ENCODE peak calls at places on chromosomes 13 and 19, in five cellular contexts. One of them, this sample, is unnamed. For H3K4me1 and H3K27me3, the result is how much of the 10 kb centered on the place peaks cover.

GRCh38 chr13:29707876-29708543 is 112.5 kb upstream of the SLC7A1 start:
- DNase-seq in gastrocnemius medialis: no peak
- DNase-seq in tibial nerve: no peak
- DNase-seq in CD4-positive, alpha-beta memory T cell: no peak
- DNase-seq in right lobe of liver: peak
- DNase-seq in this sample: no peak

GRCh38 chr13:83150616-83151307 is 731.5 kb downstream of the SLITRK1 start:
- DNase-seq in tibial nerve: no peak
- DNase-seq in gastrocnemius medialis: no peak
- DNase-seq in right lobe of liver: no peak
- DNase-seq in CD4-positive, alpha-beta memory T cell: no peak
- DNase-seq in this sample: no peak

GRCh38 chr13:60620611-60621395 is 223.8 kb downstream of the TDRD3 start:
- DNase-seq in right lobe of liver: no peak
- DNase-seq in gastrocnemius medialis: no peak
- DNase-seq in tibial nerve: no peak
- DNase-seq in CD4-positive, alpha-beta memory T cell: no peak
- DNase-seq in this sample: no peak

GRCh38 chr19:5889288-5889971 is 14.2 kb downstream of the NDUFA11 start:
- DNase-seq in right lobe of liver: no peak
- DNase-seq in tibial nerve: no peak
- DNase-seq in CD4-positive, alpha-beta memory T cell: no peak
- DNase-seq in gastrocnemius medialis: no peak
- DNase-seq in this sample: no peak

GRCh38 chr19:33273065-33273736 is 29.1 kb downstream of the CEBPA start:
- DNase-seq in gastrocnemius medialis: no peak
- DNase-seq in right lobe of liver: no peak
- DNase-seq in tibial nerve: no peak
- DNase-seq in CD4-positive, alpha-beta memory T cell: no peak
- DNase-seq in this sample: no peak

GRCh38 chr13:110984392-110984791 is 69.5 kb upstream of the ANKRD10 start:
- DNase-seq in tibial nerve: no peak
- DNase-seq in CD4-positive, alpha-beta memory T cell: no peak
- DNase-seq in right lobe of liver: no peak
- DNase-seq in gastrocnemius medialis: no peak
- DNase-seq in this sample: no peak

GRCh38 chr19:2631213-2631821 is 71.2 kb downstream of the GNG7 start:
- DNase-seq in gastrocnemius medialis: no peak
- DNase-seq in CD4-positive, alpha-beta memory T cell: peak
- DNase-seq in tibial nerve: no peak
- DNase-seq in right lobe of liver: no peak
- DNase-seq in this sample: no peak

GRCh38 chr19:54191671-54192453 is 754 bp downstream of the TSEN34 start:
- DNase-seq in tibial nerve: no peak
- DNase-seq in gastrocnemius medialis: no peak
- DNase-seq in right lobe of liver: no peak
- DNase-seq in CD4-positive, alpha-beta memory T cell: peak
- DNase-seq in this sample: no peak

GRCh38 chr19:54312436-54313362 is at the start of gene LILRA5:
- DNase-seq in gastrocnemius medialis: peak
- DNase-seq in tibial nerve: peak
- DNase-seq in CD4-positive, alpha-beta memory T cell: no peak
- DNase-seq in right lobe of liver: no peak
- DNase-seq in this sample: no peak

DNA sequence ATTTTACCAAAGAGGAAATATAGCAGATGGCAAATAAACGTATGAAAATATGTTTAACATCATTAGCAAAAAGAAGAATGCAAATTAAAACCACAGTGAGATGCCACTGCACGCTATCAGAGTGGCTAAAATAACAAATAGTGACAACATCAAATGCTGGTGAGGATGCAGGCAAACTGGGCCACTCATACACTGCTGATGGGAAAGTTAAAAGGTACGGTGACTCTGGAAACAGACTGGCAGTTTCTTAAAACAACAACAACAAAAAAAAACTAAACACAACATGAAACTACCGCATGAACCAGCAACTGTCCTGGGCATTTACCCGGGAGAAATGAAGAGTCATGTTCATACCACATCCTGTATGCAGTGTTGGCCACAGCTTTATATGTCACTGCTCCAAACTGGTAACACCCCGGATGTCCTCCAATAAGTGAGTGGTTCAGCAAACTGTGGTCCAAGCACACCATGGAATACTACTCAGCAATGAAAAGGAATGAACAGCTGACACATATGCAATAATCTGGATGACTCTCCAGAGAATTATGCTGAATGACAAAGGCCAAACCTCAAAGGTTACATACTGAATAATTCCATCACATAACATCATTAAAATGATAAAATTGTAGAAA is 22.3 kb downstream of the EPS15L1 start:
- DNase-seq in tibial nerve: no peak
- DNase-seq in gastrocnemius medialis: no peak
- DNase-seq in right lobe of liver: no peak
- DNase-seq in CD4-positive, alpha-beta memory T cell: peak
- DNase-seq in this sample: no peak
- H3K4me1 ChIP-seq in tibial nerve: under half
- H3K4me1 ChIP-seq in gastrocnemius medialis: half or more
- H3K4me1 ChIP-seq in right lobe of liver: under half
- H3K4me1 ChIP-seq in CD4-positive, alpha-beta memory T cell: under half
- H3K4me1 ChIP-seq in this sample: under half

DNA sequence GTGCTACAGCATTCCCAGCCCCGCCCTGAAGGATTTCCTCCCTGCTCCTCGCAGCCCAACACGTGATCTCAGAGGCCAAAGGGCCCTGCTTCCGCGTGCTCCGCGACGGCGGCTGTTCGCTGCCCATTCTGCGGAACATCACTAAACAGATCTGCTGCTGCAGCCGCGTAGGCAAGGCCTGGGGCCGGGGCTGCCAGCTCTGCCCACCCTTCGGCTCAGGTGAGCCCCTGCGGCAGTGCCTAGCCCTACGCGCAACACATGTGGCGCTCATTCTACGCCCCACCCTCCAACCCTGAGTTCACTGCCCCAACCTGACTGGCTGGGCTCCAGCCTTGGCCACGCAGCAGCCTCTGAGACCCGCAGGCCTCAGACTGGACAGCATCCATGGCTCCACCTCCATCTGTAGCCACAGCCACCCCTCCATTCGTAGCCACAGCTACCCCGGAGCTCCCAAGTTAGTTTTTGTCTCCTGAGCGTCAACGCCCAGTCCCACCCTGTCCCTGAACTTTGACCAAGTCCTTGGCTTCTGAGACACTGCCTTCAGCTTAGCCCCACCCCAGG is 6.2 kb downstream of the LTBP4 start:
- DNase-seq in tibial nerve: no peak
- DNase-seq in gastrocnemius medialis: no peak
- DNase-seq in right lobe of liver: no peak
- DNase-seq in CD4-positive, alpha-beta memory T cell: no peak
- DNase-seq in this sample: no peak
- H3K27me3 ChIP-seq in tibial nerve: under half
- H3K27me3 ChIP-seq in gastrocnemius medialis: under half
- H3K27me3 ChIP-seq in right lobe of liver: under half
- H3K27me3 ChIP-seq in CD4-positive, alpha-beta memory T cell: under half
- H3K27me3 ChIP-seq in this sample: under half

DNA sequence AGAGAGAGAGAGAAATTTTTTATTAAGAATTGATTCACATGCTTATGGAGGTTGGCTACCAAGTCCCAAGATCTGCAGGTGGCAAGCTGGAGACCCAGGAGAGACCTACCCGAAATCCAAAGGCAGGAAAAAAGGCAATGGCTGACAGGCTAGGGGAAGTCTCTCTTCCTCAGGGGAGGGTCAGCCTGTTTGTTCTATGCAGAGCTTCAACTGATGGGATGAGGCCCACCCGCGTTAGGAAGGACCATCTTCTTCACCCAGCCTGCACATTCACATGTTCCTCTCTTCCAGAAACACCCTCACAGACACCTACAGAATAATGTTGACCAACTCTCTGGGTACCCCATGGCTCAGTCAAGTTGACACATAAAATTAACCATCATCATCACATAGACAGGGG is 65.3 kb upstream of the SERP2 start:
- DNase-seq in gastrocnemius medialis: no peak
- DNase-seq in CD4-positive, alpha-beta memory T cell: no peak
- DNase-seq in right lobe of liver: no peak
- DNase-seq in tibial nerve: no peak
- DNase-seq in this sample: no peak
- H3K4me1 ChIP-seq in gastrocnemius medialis: under half
- H3K4me1 ChIP-seq in CD4-positive, alpha-beta memory T cell: under half
- H3K4me1 ChIP-seq in right lobe of liver: under half
- H3K4me1 ChIP-seq in tibial nerve: under half
- H3K4me1 ChIP-seq in this sample: under half

GRCh38 chr13:21675095-21676007 is 4.5 kb downstream of the FGF9 start:
- DNase-seq in CD4-positive, alpha-beta memory T cell: peak
- DNase-seq in right lobe of liver: no peak
- DNase-seq in tibial nerve: no peak
- DNase-seq in gastrocnemius medialis: no peak
- DNase-seq in this sample: no peak

GRCh38 chr13:21676611-21677021 is 5.7 kb downstream of the FGF9 start:
- DNase-seq in gastrocnemius medialis: no peak
- DNase-seq in right lobe of liver: no peak
- DNase-seq in CD4-positive, alpha-beta memory T cell: no peak
- DNase-seq in tibial nerve: no peak
- DNase-seq in this sample: no peak

GRCh38 chr13:21674271-21675009 is 3.6 kb downstream of the FGF9 start:
- DNase-seq in tibial nerve: no peak
- DNase-seq in gastrocnemius medialis: no peak
- DNase-seq in CD4-positive, alpha-beta memory T cell: no peak
- DNase-seq in right lobe of liver: no peak
- DNase-seq in this sample: no peak

GRCh38 chr13:21673592-21674270 is 2.9 kb downstream of the FGF9 start:
- DNase-seq in gastrocnemius medialis: no peak
- DNase-seq in tibial nerve: no peak
- DNase-seq in right lobe of liver: peak
- DNase-seq in CD4-positive, alpha-beta memory T cell: peak
- DNase-seq in this sample: no peak

DNA sequence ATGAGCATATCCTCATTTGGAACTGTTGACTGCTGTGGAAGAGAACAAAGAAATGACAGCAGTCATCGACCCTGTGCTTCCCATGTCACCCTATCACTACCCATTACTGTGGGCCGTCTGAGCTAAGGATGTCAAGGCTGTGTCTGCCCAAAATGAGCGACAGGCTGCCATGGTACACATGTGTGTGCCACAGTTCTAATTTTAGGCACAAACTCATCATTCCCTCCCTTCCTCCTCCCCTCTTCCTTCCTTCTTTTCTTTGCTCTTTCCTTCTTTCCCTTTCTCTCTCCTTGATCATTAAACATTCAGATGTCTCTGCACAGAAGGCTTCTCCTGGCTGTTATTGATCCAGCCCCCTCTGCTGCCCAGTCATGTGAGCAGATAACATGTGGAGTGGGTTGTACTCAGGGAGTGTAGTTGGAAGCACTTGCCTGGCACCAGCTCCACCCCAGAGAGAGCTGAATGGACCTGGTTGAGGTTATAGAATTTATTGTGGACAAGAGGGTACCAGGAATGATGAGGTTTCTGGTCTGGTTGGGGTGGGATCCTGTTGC is 6.3 kb downstream of the FGF9 start:
- DNase-seq in right lobe of liver: no peak
- DNase-seq in gastrocnemius medialis: no peak
- DNase-seq in tibial nerve: no peak
- DNase-seq in CD4-positive, alpha-beta memory T cell: no peak
- DNase-seq in this sample: no peak
- H3K27me3 ChIP-seq in right lobe of liver: under half
- H3K27me3 ChIP-seq in gastrocnemius medialis: under half
- H3K27me3 ChIP-seq in tibial nerve: under half
- H3K27me3 ChIP-seq in CD4-positive, alpha-beta memory T cell: under half
- H3K27me3 ChIP-seq in this sample: under half

GRCh38 chr19:19526581-19527370 is 1.9 kb upstream of the YJEFN3 start:
- DNase-seq in gastrocnemius medialis: no peak
- DNase-seq in CD4-positive, alpha-beta memory T cell: no peak
- DNase-seq in tibial nerve: no peak
- DNase-seq in right lobe of liver: no peak
- DNase-seq in this sample: no peak
- H3K4me1 ChIP-seq in gastrocnemius medialis: under half
- H3K4me1 ChIP-seq in CD4-positive, alpha-beta memory T cell: under half
- H3K4me1 ChIP-seq in tibial nerve: under half
- H3K4me1 ChIP-seq in right lobe of liver: under half
- H3K4me1 ChIP-seq in this sample: under half

GRCh38 chr19:40737102-40737644 is 13.1 kb downstream of the ACTMAP start:
- DNase-seq in gastrocnemius medialis: no peak
- DNase-seq in right lobe of liver: no peak
- DNase-seq in CD4-positive, alpha-beta memory T cell: no peak
- DNase-seq in tibial nerve: no peak
- DNase-seq in this sample: no peak
- H3K27me3 ChIP-seq in gastrocnemius medialis: under half
- H3K27me3 ChIP-seq in right lobe of liver: under half
- H3K27me3 ChIP-seq in CD4-positive, alpha-beta memory T cell: under half
- H3K27me3 ChIP-seq in tibial nerve: under half
- H3K27me3 ChIP-seq in this sample: under half

GRCh38 chr19:16626796-16627193 is 1.2 kb downstream of the MED26 start:
- DNase-seq in CD4-positive, alpha-beta memory T cell: no peak
- DNase-seq in gastrocnemius medialis: no peak
- DNase-seq in tibial nerve: no peak
- DNase-seq in right lobe of liver: no peak
- DNase-seq in this sample: no peak

GRCh38 chr19:16623576-16623975 is 4.4 kb downstream of the MED26 start:
- DNase-seq in gastrocnemius medialis: no peak
- DNase-seq in CD4-positive, alpha-beta memory T cell: no peak
- DNase-seq in right lobe of liver: no peak
- DNase-seq in tibial nerve: no peak
- DNase-seq in this sample: no peak

GRCh38 chr19:16625183-16625958 is 2.6 kb downstream of the MED26 start:
- DNase-seq in CD4-positive, alpha-beta memory T cell: no peak
- DNase-seq in gastrocnemius medialis: no peak
- DNase-seq in right lobe of liver: no peak
- DNase-seq in tibial nerve: no peak
- DNase-seq in this sample: no peak

GRCh38 chr19:16623066-16623465 is 4.9 kb downstream of the MED26 start:
- DNase-seq in CD4-positive, alpha-beta memory T cell: no peak
- DNase-seq in right lobe of liver: no peak
- DNase-seq in tibial nerve: no peak
- DNase-seq in gastrocnemius medialis: no peak
- DNase-seq in this sample: no peak

DNA sequence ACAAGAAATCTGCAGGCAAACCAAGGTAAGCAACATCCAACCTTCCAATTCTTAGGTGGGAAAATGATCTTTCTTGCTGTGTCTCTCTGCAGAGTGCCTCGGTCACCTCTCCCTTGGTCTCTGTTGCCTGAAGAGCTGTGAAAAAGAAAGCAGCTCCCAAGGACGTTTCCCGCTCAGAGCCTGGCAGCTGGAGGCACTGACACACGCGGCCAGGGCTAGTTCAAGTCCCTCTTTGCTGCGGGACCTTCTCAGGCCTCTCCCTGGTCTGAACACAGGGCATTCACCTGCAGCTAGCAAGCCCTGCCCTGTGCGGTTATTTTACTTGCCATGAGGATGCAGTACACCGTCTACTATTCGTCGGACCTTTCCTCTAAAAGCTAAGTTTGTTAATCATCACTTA is 3.8 kb downstream of the MED26 start:
- DNase-seq in tibial nerve: no peak
- DNase-seq in right lobe of liver: no peak
- DNase-seq in gastrocnemius medialis: no peak
- DNase-seq in CD4-positive, alpha-beta memory T cell: no peak
- DNase-seq in this sample: no peak
- H3K4me1 ChIP-seq in tibial nerve: under half
- H3K4me1 ChIP-seq in right lobe of liver: under half
- H3K4me1 ChIP-seq in gastrocnemius medialis: half or more
- H3K4me1 ChIP-seq in CD4-positive, alpha-beta memory T cell: half or more
- H3K4me1 ChIP-seq in this sample: half or more

This sample was measured in right atrium auricular region.